ENCODE peak calls at places on chromosomes 12 and 14, in ten cellular contexts. P is colonic mucosa, R is psoas muscle, C is lower lobe of right lung, U is dorsolateral prefrontal cortex, T is Peyer's patch, M is right atrium auricular region, O is cardiac muscle cell, B is HFF-Myc, J is bronchial epithelial cell. W is an unnamed sample.
A peak's percentile ranks its signal among the peaks of the same experiment; 100 is the strongest.

GRCh38 chr12:65892905-65893304 is 68.6 kb downstream of the HMGA2 start:
- DNase-seq in U (no peak), M (no peak), P (no peak), R (no peak), C (no peak), J (peak; percentile 65), B (peak; percentile 66), T (no peak), O (no peak), W (peak; percentile 55)

GRCh38 chr14:31884776-31885379 is 192.2 kb upstream of the ARHGAP5 start:
- DNase-seq in C (no peak), O (no peak), U (no peak), P (no peak), M (no peak), B (no peak), T (no peak), R (no peak), J (peak; percentile 90), W (peak; percentile 74)

GRCh38 chr14:103741876-103742275 is 26.3 kb downstream of the ZFYVE21 start:
- DNase-seq in M (no peak), J (no peak), O (no peak), U (no peak), B (no peak), C (no peak), R (no peak), T (no peak), P (no peak), W (no peak)

GRCh38 chr12:52585951-52586350 is 12.3 kb upstream of the KRT74 start:
- DNase-seq in P (no peak), J (no peak), B (no peak), M (no peak), U (no peak), O (no peak), C (no peak), T (no peak), R (no peak), W (no peak)

GRCh38 chr14:81927069-81927468 is 393.4 kb upstream of the SEL1L start:
- DNase-seq in U (no peak), M (no peak), C (no peak), B (no peak), P (no peak), T (no peak), R (no peak), J (peak; percentile 1), O (peak; percentile 23), W (no peak)

GRCh38 chr12:50533203-50533584 is 28.4 kb downstream of the DIP2B start:
- DNase-seq in M (no peak), U (no peak), J (peak; percentile 62), B (no peak), T (no peak), P (no peak), C (no peak), R (no peak), O (no peak), W (no peak)

GRCh38 chr12:112551681-112552080 is 132.9 kb downstream of the PTPN11 start:
- DNase-seq in C (no peak), M (no peak), B (no peak), T (no peak), P (no peak), R (no peak), U (no peak), O (no peak), J (no peak), W (no peak)

GRCh38 chr12:18068355-18068754 is 21.6 kb downstream of the RERGL start:
- DNase-seq in J (peak; percentile 74), O (no peak), B (no peak), C (no peak), M (no peak), R (no peak), P (no peak), U (no peak), T (no peak), W (peak; percentile 37)

GRCh38 chr14:72893636-72894322 is at the start of gene DPF3:
- DNase-seq in J (peak; percentile 89), O (peak; percentile 99), R (peak; percentile 97), P (peak; percentile 98), T (peak; percentile 99), M (peak; percentile 98), B (peak; percentile 88), C (peak; percentile 97), U (peak; percentile 94), W (peak; percentile 96)

GRCh38 chr14:72894323-72894622 is 372 bp upstream of the DPF3 start:
- DNase-seq in P (no peak), C (no peak), B (no peak), M (no peak), O (no peak), R (no peak), J (no peak), T (no peak), U (no peak), W (no peak)

GRCh38 chr14:72891666-72892102 is 2.2 kb downstream of the DPF3 start:
- DNase-seq in B (no peak), M (no peak), O (no peak), U (peak; percentile 4), C (no peak), P (no peak), R (no peak), J (no peak), T (no peak), W (no peak)

GRCh38 chr14:72892879-72893635 is 844 bp downstream of the DPF3 start:
- DNase-seq in P (peak; percentile 56), B (no peak), T (peak; percentile 31), C (peak; percentile 49), O (peak; percentile 46), R (peak; percentile 30), J (no peak), M (peak; percentile 58), U (peak; percentile 39), W (peak; percentile 38)

GRCh38 chr14:72892103-72892878 is 1.6 kb downstream of the DPF3 start:
- DNase-seq in R (no peak), O (peak; percentile 82), U (peak; percentile 12), J (no peak), M (no peak), T (no peak), P (peak; percentile 44), B (no peak), C (no peak), W (peak; percentile 38)
- H3K4me3 ChIP-seq in R (peak overlapping the region; percentile 96), O (peak overlapping the region; percentile 89), U (peak overlapping the region; percentile 90), J (peak overlapping the region; percentile 60), M (peak overlapping the region; percentile 83), T (peak overlapping the region; percentile 76), P (peak overlapping the region; percentile 72), B (peak overlapping the region; percentile 84), C (peak overlapping the region; percentile 83), W (peak overlapping the region; percentile 71)

GRCh38 chr14:102498678-102499265 is 10.8 kb downstream of the ANKRD9 start:
- DNase-seq in P (no peak), T (no peak), B (no peak), O (no peak), J (no peak), M (no peak), C (no peak), R (no peak), U (no peak), W (no peak)

GRCh38 chr14:102496955-102497744 is 12.4 kb downstream of the ANKRD9 start:
- DNase-seq in T (no peak), B (no peak), M (no peak), R (no peak), J (no peak), U (no peak), P (no peak), O (no peak), C (no peak), W (no peak)

GRCh38 chr14:102496331-102496691 is 13.3 kb downstream of the ANKRD9 start:
- DNase-seq in J (no peak), C (no peak), U (no peak), P (no peak), M (no peak), B (no peak), R (no peak), T (no peak), O (no peak), W (no peak)

GRCh38 chr14:102499401-102500189 is 10.0 kb downstream of the ANKRD9 start:
- DNase-seq in C (no peak), R (peak; percentile 84), O (no peak), B (no peak), U (no peak), M (no peak), J (no peak), T (no peak), P (no peak), W (no peak)

DNA sequence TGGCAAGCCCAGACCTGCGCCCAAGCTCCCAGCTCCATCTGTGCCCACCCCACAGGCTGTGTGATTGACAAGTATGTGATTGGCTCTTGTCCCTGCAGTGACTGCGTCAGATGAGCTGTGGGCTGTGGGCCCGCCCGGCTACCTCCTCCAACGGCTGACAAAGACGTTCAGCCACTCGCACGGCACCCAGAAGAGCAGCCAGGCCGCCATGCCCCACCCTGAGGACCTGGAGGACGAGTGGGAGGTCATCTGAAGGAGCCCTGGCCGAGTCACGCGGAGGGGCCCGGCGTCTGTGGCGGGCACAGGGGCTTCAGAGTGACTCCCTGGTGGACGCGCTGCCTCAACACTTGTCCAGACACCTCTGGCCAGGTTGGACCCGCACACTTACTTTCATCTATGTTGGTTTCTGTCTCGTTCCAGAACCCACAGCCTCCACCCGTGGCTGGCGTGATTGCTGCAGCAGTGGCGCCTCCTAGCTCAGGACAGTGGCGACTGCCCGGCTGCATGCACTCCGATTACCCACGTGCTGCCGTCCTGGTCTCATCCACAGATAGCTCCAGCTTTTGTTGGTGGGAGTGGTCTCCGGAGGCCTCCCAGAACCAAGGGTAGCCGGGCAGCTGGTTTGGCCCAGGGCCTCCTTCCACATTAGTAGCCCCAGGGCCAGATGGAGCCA is 11.4 kb downstream of the ANKRD9 start:
- DNase-seq in M (no peak), R (no peak), C (no peak), P (no peak), T (no peak), J (no peak), O (no peak), U (peak; percentile 50), B (no peak), W (no peak)
- TF ChIP-seq CTCF in M (no peak), R (peak; percentile 21), C (no peak), P (peak; percentile 26), T (no peak), J (peak; percentile 18), O (no peak), U (no peak), B (peak; percentile 27), W (peak; percentile 21)

GRCh38 chr12:95693689-95694088 is 96.9 kb downstream of the NTN4 start:
- DNase-seq in J (no peak), P (no peak), O (no peak), U (no peak), M (no peak), T (no peak), B (no peak), C (no peak), R (no peak), W (no peak)

GRCh38 chr12:95690861-95691635 is 99.5 kb downstream of the NTN4 start:
- DNase-seq in J (no peak), P (no peak), O (peak; percentile 20), B (no peak), C (no peak), R (no peak), U (no peak), T (no peak), M (no peak), W (no peak)

GRCh38 chr12:95683418-95683817 is 107.1 kb downstream of the NTN4 start:
- DNase-seq in B (no peak), M (no peak), O (no peak), R (no peak), P (no peak), U (no peak), J (no peak), C (no peak), T (no peak), W (no peak)

GRCh38 chr12:95687937-95688336 is 102.6 kb downstream of the NTN4 start:
- DNase-seq in T (no peak), M (no peak), J (peak; percentile 7), B (no peak), C (no peak), O (no peak), U (no peak), P (no peak), R (no peak), W (peak; percentile 33)
- H3K4me3 ChIP-seq in T (no peak overlapping the region), M (no peak overlapping the region), J (no peak overlapping the region), B (no peak overlapping the region), C (no peak overlapping the region), O (no peak overlapping the region), U (no peak overlapping the region), P (no peak overlapping the region), R (no peak overlapping the region), W (no peak overlapping the region)

DNA sequence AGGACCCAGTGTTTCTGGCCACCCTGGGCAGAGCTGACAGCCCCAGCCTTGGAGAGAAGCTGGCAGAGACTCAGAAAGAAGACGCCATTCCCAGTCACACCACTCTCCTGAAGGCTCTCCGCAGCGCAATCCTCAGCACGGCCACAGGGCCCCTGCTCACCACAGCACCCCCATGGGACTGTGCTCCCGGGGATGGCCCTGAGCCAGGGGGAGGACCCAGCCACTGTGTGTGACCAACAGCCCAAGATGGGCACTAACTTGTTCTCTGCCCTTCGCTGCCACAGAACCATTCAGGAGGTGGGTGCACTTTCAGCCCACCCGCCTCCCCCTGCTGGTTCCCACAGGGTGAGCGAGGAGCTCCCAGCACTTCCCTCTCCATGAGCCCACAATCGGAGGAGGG is 57.1 kb downstream of the CCNK start:
- DNase-seq in B (no peak), O (no peak), T (no peak), R (no peak), P (no peak), C (no peak), M (no peak), J (no peak), U (no peak), W (no peak)
- TF ChIP-seq CTCF in B (peak; percentile 17), O (peak; percentile 12), T (no peak), R (no peak), P (no peak), C (no peak), M (no peak), J (no peak), U (no peak), W (peak; percentile 7)